ENCODE peak calls at places on chromosomes 12 and 14, in four cellular contexts. B, E, Y and W are unnamed samples.

GRCh38 chr12:106861984-106862894 is 87.8 kb downstream of the RIC8B start:
- DNase-seq in B (no peak), E (no peak), Y (no peak), W (no peak)

GRCh38 chr12:10636611-10637010 is 23.2 kb upstream of the MAGOHB start:
- DNase-seq in B (no peak), E (no peak), Y (no peak), W (no peak)

GRCh38 chr12:75823475-75823874 is 208.1 kb downstream of the PHLDA1 start:
- DNase-seq in B (no peak), E (no peak), Y (no peak), W (no peak)

GRCh38 chr14:60064491-60065072 is 27.1 kb upstream of the PCNX4 start:
- DNase-seq in B (no peak), E (no peak), Y (no peak), W (no peak)

GRCh38 chr12:121453022-121453360 is 53.1 kb downstream of the RNF34 start:
- DNase-seq in B (no peak), E (no peak), Y (peak), W (no peak)

GRCh38 chr12:85948340-85948739 is 74.2 kb downstream of the NTS start:
- DNase-seq in B (no peak), E (no peak), Y (no peak), W (no peak)

GRCh38 chr12:87469295-87469694 is 559.9 kb downstream of the C12orf50 start:
- DNase-seq in B (no peak), E (no peak), Y (no peak), W (no peak)

GRCh38 chr12:53695148-53696138 is 19.6 kb upstream of the ATP5MC2 start:
- DNase-seq in B (peak), E (no peak), Y (peak), W (peak)

GRCh38 chr12:120231316-120232011 is 30.6 kb upstream of the RPLP0 start:
- DNase-seq in B (no peak), E (no peak), Y (no peak), W (peak)

GRCh38 chr12:107847430-107847829 is 72.9 kb downstream of the ASCL4 start:
- DNase-seq in B (no peak), E (no peak), Y (no peak), W (no peak)

GRCh38 chr12:94628369-94628768 is 22.0 kb downstream of the TMCC3 start:
- DNase-seq in B (no peak), E (no peak), Y (no peak), W (no peak)
- H3K27ac ChIP-seq in B (no peak), E (no peak), Y (no peak), W (no peak)

DNA sequence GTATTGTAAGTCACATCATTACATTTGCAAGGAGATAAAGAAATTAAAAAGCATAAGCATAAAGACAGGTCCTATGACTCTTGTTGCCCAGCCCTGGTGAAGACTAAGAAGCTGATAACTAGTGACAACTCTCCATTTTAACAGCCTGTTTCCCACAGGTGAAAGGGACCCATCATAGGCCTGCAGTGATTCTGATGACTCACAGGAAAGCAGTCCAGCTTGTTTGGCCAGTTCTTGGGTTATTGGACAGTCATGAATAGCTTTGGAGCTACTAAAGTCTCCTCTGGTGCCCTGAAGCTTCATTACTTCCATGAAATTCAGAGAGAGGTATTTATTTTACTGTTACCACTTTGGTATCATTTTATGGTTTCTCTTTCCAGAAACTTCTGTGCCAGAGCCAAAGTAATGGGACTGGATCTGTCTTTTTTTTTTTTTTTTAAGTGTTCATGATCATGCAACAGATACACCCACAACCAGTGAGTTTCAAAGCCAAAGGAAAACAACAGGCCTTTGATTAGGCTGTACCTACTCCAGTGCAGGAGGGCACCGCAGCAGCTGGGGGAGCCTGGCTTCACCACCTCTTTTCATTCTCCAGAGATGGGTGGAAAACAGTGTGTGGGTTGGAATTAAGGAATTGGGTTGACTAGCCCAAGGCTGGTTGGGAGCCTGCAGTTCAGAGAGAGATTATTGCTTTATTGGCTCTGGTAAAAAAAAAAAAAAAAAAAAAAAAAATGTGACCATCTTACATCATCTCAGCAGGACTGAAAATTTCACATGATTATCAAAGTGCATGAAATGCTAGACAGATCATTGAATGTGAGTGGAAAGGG is 55.3 kb upstream of the DYRK2 start:
- DNase-seq in B (no peak), E (no peak), Y (no peak), W (no peak)
- H3K4me3 ChIP-seq in B (no peak), E (no peak), Y (no peak), W (no peak)

DNA sequence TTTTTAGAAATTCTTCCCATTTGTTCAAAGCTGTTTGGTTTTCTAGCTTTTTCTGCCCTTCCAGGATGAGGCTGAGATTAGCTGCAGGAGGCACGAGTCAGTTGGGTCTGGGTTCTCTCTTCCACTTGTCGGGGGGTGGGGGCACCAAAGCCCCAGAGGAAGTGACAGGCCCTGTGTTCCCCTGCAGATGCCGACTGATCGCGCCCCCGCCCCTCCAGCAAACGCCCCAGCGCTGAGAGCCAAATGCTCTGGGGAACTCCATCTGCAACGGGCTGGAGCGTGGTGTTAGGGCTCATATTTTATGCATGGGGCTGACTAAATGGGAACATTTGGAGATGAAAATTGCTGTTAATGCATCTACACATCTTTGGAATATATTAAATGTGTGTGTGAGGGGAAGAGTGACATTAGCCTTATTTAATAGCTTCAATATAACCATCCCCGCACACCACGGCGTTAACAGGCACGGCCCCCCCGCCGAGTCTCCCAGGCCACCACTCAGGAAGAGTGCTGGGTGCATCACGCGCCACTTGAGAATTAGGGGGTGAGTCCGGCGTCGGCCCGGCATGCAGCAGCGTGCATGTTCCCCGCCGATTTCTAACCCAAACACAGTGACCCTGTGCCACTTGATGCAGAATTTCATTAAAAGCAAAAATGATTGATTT is 164.9 kb upstream of the RTL1 start:
- DNase-seq in B (no peak), E (peak), Y (peak), W (peak)
- TF ChIP-seq CTCF in B (no peak), E (no peak), Y (no peak), W (no peak)

GRCh38 chr12:46376579-46376978 is 4.0 kb upstream of the SLC38A2 start:
- DNase-seq in B (no peak), E (no peak), Y (no peak), W (no peak)
- H3K27ac ChIP-seq in B (no peak), E (no peak), Y (no peak), W (no peak)

GRCh38 chr12:74401035-74401434 is 136.6 kb upstream of the ATXN7L3B start:
- DNase-seq in B (no peak), E (no peak), Y (no peak), W (no peak)
- H3K4me3 ChIP-seq in B (no peak), E (no peak), Y (no peak), W (no peak)

DNA sequence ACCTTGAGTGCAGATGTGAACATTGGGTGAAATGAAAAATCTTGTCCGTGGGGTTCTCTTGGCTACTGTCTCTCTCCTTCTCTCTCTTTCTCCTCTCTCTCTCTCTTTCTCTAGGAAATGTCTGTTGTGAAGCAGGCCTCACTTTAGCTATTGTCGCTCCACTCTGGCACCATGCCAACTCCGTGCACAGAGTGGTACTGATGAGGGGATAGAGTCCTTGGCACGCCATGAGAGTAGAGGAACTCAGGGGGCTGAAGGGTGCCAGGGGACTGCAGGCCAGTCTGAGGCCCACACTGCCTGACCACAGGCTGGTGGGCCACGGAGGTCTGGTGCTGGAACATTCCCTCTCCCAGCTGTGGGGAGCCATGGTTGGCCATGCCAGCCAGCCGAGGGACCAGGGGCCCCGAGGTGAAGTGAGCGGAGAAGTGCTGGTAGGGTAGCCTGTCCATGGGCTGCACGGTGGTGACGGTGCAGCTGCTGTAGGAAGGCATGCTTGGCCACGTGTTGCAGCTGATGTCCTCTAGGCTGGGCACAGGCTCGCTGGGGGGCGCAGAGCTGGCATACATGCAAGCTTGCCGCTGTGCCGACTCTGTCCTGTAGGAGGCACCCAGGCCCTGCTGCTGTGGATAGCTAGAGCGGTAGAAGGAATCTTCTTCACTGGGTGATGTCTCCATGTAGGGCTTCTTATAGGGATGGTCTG is 50.4 kb downstream of the TBX5 start:
- DNase-seq in B (peak), E (no peak), Y (no peak), W (no peak)
- TF ChIP-seq CTCF in B (no peak), E (no peak), Y (peak), W (no peak)

GRCh38 chr12:123245678-123246077 is 12.4 kb downstream of the MTRFR start:
- DNase-seq in B (no peak), E (no peak), Y (no peak), W (no peak)
- H3K27ac ChIP-seq in B (no peak), E (no peak), Y (no peak), W (no peak)

DNA sequence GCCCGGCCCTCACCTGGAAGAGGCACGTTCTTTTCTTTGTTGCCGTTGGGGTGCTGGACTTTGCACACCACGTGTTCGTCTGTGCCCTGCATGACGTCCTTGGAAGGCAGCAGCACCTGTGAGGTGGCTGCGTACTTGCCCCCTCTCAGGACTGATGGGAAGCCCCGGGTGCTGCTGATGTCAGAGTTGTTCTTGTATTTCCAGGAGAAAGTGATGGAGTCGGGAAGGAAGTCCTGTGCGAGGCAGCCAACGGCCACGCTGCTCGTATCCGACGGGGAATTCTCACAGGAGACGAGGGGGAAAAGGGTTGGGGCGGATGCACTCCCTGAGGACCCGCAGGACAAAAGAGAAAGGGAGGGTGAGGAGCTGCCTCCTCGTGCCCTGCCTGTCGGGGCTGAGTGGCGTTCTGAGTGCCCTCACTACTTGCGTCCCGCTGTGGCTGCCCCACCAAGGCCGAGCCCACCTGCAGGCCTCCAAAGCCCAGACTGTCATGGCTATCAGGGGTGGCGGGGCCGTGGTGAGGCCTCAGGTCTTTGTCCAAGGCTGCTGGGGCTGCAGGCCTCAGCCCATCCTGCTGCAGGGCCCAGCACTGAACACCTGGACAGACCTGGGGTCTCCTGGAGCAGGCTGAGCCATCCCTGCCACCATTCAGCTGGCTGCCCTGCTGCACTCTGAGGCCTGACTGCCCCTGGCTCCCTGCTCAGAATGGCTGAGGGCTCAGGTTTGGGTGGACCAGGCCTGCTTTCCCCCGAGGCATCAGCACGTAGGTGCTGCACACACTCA is 329.7 kb downstream of the TMEM121 start:
- DNase-seq in B (no peak), E (no peak), Y (peak), W (no peak)
- H3K4me3 ChIP-seq in B (no peak), E (no peak), Y (no peak), W (no peak)

GRCh38 chr14:27587103-27587502 is 989.3 kb upstream of the NOVA1 start:
- DNase-seq in B (no peak), E (no peak), Y (no peak), W (no peak)
- TF ChIP-seq CTCF in B (no peak), E (no peak), Y (no peak), W (no peak)